ENCODE peak calls at places on chromosome 4, in eight cellular contexts. Y is left lung; B is neuronal stem cell; U is CD8-positive, alpha-beta memory T cell; A is colonic mucosa; L is OCI-LY7; E is tibial nerve; Q is fibroblast of lung. M is an unnamed sample. For H3K4me1, the result is how much of the 10 kb centered on the place peaks cover.

GRCh38 chr4:131584587-131584986 is 1564.5 kb upstream of the PCDH10 start:
- DNase-seq in Y (no peak), B (no peak), U (no peak), A (no peak), L (peak), E (no peak), Q (no peak), M (no peak)

GRCh38 chr4:28254003-28254402 is 1393.4 kb downstream of the STIM2 start:
- DNase-seq in Y (no peak), B (no peak), U (no peak), A (no peak), L (no peak), E (no peak), Q (no peak), M (no peak)

GRCh38 chr4:152633118-152633517 is 46.7 kb downstream of the TMEM154 start:
- DNase-seq in Y (no peak), B (no peak), U (no peak), A (no peak), L (no peak), E (no peak), Q (no peak), M (no peak)

GRCh38 chr4:151990201-151990600 is 229.4 kb upstream of the GATB start:
- DNase-seq in Y (no peak), B (no peak), U (no peak), A (no peak), L (no peak), E (no peak), Q (no peak), M (no peak)

GRCh38 chr4:162061214-162061613 is 102.6 kb downstream of the FSTL5 start:
- DNase-seq in Y (no peak), B (peak), U (no peak), A (no peak), L (no peak), E (no peak), Q (no peak), M (no peak)

GRCh38 chr4:96916731-96917130 is 1076.8 kb downstream of the PDHA2 start:
- DNase-seq in Y (no peak), B (peak), U (no peak), A (no peak), L (no peak), E (no peak), Q (no peak), M (no peak)

GRCh38 chr4:8768357-8768999 is 103.2 kb downstream of the HMX1 start:
- DNase-seq in Y (peak), B (no peak), U (no peak), A (no peak), L (no peak), E (no peak), Q (no peak), M (no peak)

GRCh38 chr4:6230827-6231662 is 30.7 kb upstream of the JAKMIP1 start:
- DNase-seq in Y (no peak), B (no peak), U (no peak), A (no peak), L (no peak), E (no peak), Q (no peak), M (no peak)

GRCh38 chr4:39900966-39901365 is 76.7 kb downstream of the PDS5A start:
- DNase-seq in Y (no peak), B (no peak), U (no peak), A (no peak), L (no peak), E (no peak), Q (peak), M (no peak)

GRCh38 chr4:71941001-71941400 is 90.8 kb upstream of the NPFFR2 start:
- DNase-seq in Y (no peak), B (no peak), U (no peak), A (peak), L (peak), E (no peak), Q (no peak), M (no peak)

GRCh38 chr4:68342139-68342538 is 7.8 kb downstream of the YTHDC1 start:
- DNase-seq in Y (peak), B (no peak), U (no peak), A (no peak), L (no peak), E (no peak), Q (peak), M (no peak)

GRCh38 chr4:140395668-140396067 is 22.2 kb downstream of the SCOC start:
- DNase-seq in Y (no peak), B (no peak), U (no peak), A (no peak), L (no peak), E (no peak), Q (no peak), M (no peak)

GRCh38 chr4:89800527-89801103 is 36.3 kb downstream of the SNCA start:
- DNase-seq in Y (no peak), B (no peak), U (no peak), A (no peak), L (no peak), E (no peak), Q (no peak), M (no peak)

GRCh38 chr4:101337688-101338087 is 9.6 kb downstream of the PPP3CA start:
- DNase-seq in Y (no peak), B (no peak), U (no peak), A (no peak), L (no peak), E (no peak), Q (peak), M (no peak)

GRCh38 chr4:140721088-140721421 is 35.1 kb downstream of the TBC1D9 start:
- DNase-seq in Y (no peak), B (no peak), U (no peak), A (no peak), L (peak), E (no peak), Q (no peak), M (no peak)

GRCh38 chr4:166088576-166088975 is 215.5 kb downstream of the TLL1 start:
- DNase-seq in Y (no peak), B (no peak), U (no peak), A (no peak), L (no peak), E (no peak), Q (no peak), M (no peak)

GRCh38 chr4:113445286-113445685 is 316.3 kb downstream of the CAMK2D start:
- DNase-seq in Y (peak), B (no peak), U (no peak), A (peak), L (no peak), E (peak), Q (peak), M (no peak)

GRCh38 chr4:15003441-15003890 is 1.2 kb downstream of the CPEB2 start:
- DNase-seq in Y (peak), B (peak), U (peak), A (peak), L (peak), E (no peak), Q (no peak), M (peak)

GRCh38 chr4:65791807-65792308 is 121.6 kb upstream of the EPHA5 start:
- DNase-seq in Y (no peak), B (peak), U (no peak), A (no peak), L (no peak), E (no peak), Q (no peak), M (no peak)

GRCh38 chr4:136103616-136104015 is 1428.7 kb downstream of the PCDH18 start:
- DNase-seq in Y (no peak), B (no peak), U (no peak), A (no peak), L (no peak), E (no peak), Q (no peak), M (no peak)

GRCh38 chr4:4606321-4606720 is 64.5 kb upstream of the STX18 start:
- DNase-seq in Y (no peak), B (no peak), U (no peak), A (no peak), L (no peak), E (no peak), Q (peak), M (no peak)

GRCh38 chr4:185833055-185833598 is 21.1 kb upstream of the SORBS2 start:
- DNase-seq in Y (no peak), B (no peak), U (no peak), A (no peak), L (no peak), E (no peak), Q (no peak), M (no peak)

GRCh38 chr4:16794816-16795445 is 103.5 kb downstream of the LDB2 start:
- DNase-seq in Y (no peak), B (peak), U (no peak), A (peak), L (peak), E (peak), Q (peak), M (peak)

GRCh38 chr4:170243662-170244288 is 154.0 kb upstream of the AADAT start:
- DNase-seq in Y (no peak), B (no peak), U (no peak), A (no peak), L (no peak), E (no peak), Q (no peak), M (no peak)

GRCh38 chr4:1759818-1760223 is 33.3 kb upstream of the FGFR3 start:
- DNase-seq in Y (no peak), B (no peak), U (no peak), A (no peak), L (no peak), E (no peak), Q (no peak), M (no peak)

GRCh38 chr4:120753854-120754253 is 168.7 kb downstream of the PRDM5 start:
- DNase-seq in Y (no peak), B (peak), U (no peak), A (no peak), L (peak), E (no peak), Q (no peak), M (no peak)

GRCh38 chr4:102500371-102501175 is 586 bp upstream of the NFKB1 start:
- DNase-seq in Y (peak), B (peak), U (peak), A (peak), L (peak), E (peak), Q (peak), M (peak)

GRCh38 chr4:82718067-82718935 is 80.3 kb downstream of the SCD5 start:
- DNase-seq in Y (no peak), B (no peak), U (no peak), A (no peak), L (no peak), E (peak), Q (no peak), M (no peak)

GRCh38 chr4:8508266-8508665 is 67.7 kb downstream of the TRMT44 start:
- DNase-seq in Y (no peak), B (no peak), U (no peak), A (no peak), L (no peak), E (no peak), Q (no peak), M (no peak)

GRCh38 chr4:1402516-1403101 is 3.6 kb downstream of the NKX1-1 start:
- DNase-seq in Y (peak), B (no peak), U (no peak), A (no peak), L (no peak), E (no peak), Q (no peak), M (no peak)

GRCh38 chr4:53905935-53906377 is 158.4 kb downstream of the CHIC2 start:
- DNase-seq in Y (no peak), B (peak), U (no peak), A (peak), L (peak), E (peak), Q (peak), M (no peak)

DNA sequence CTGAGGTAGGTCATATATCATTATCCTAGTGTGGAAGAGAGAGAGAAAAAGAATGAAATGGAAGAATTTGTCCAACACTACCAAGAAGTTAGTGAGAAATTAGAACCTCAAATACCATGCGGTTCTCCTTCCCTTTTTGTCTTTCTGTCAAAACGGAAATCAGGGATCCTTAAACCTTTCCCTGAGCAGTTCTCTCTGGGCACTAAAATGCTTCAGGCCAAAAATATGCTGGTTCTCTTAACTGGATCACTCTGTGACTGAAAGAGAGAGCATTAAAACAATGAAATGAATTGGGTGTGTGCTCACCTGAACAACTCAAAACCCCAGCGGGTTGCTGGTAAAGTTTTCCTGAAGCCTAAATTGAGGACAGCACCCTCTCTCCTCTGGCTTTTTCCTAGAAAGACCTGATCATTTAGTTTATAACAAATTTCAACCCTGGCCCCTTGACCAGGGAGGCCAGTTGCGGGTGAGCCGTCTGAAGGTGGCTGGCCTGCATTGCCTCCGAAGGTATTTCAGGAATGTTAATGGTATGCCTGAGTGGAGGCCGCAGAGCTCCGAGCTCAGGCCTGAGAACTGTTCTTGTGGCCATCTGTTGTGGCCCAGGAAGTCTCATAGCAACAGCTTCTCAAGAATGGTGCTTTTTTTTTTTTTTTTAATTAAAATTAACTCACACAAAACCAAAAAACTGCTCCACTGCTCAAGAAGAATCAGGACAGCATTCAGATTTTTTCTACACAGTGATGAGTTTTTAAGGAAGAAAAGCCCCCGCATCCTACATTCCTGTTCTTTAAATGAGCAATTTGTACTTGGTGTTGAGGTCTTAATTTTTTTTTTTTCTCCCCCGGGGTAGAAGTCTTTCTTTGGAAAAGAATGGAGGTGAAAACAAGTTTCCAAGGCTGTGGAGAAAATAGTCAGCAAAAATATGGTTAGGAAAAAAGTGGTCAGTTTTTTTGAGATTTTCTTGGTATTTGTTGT is 155.1 kb downstream of the SHROOM3 start:
- DNase-seq in Y (peak), B (peak), U (no peak), A (peak), L (no peak), E (no peak), Q (peak), M (no peak)
- H3K4me3 ChIP-seq in Y (no peak), B (no peak), U (no peak), A (no peak), L (no peak), E (no peak), Q (no peak), M (no peak)

GRCh38 chr4:94724016-94724415 is 33.7 kb upstream of the BMPR1B start:
- DNase-seq in Y (no peak), B (no peak), U (no peak), A (no peak), L (no peak), E (no peak), Q (no peak), M (no peak)
- H3K4me1 ChIP-seq in Y (under half), B (under half), U (under half), A (under half), L (under half), E (under half), Q (under half), M (under half)

DNA sequence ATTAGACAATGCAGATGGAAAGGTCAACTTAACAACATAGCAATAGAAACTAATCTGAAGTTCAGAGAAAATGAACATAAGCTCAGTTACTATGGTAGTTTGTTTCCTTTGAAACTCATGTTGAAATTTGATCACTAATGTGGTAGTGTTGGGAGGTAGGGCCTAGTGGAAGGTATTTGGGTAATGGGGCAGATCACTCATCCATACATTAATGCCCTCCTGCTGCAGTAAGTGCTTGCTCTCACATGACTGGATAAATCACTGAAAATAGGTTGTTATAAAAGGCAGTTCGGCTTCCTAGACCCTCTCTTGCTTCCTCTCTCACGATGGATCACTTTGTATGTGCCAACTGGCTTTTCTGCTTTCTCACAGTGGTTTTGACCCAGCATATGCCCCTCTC is 567.4 kb upstream of the GALNT7 start:
- DNase-seq in Y (no peak), B (peak), U (no peak), A (no peak), L (no peak), E (no peak), Q (no peak), M (no peak)
- H3K27ac ChIP-seq in Y (no peak), B (no peak), U (no peak), A (no peak), L (no peak), E (no peak), Q (no peak), M (no peak)

DNA sequence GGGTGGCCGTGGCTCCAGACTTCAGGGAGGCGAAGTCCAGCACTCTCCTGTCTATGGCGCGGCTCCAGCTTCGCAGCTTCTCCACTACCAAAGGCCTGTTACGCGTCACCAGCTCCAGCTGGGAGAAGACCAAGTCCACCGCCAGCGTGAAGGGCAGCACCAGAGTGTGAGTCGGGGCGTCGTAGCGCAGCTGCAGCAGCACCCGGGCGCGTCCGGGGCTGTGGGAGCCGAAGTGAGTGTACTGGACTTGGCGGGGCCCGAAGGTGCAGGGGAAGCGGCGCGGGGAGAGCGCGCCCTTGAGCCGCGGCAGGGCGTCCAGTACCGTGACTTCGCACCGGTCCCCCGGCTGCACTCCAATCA is 435 bp downstream of the FREM3 start:
- DNase-seq in Y (no peak), B (peak), U (no peak), A (no peak), L (no peak), E (no peak), Q (peak), M (no peak)
- H3K4me3 ChIP-seq in Y (peak), B (no peak), U (no peak), A (peak), L (no peak), E (no peak), Q (no peak), M (peak)

M was measured in CD4-positive, alpha-beta memory T cell.